ENCODE peak calls at places on chromosomes 5 and 9, in four cellular contexts. C, U, V and A are unnamed samples.

GRCh38 chr5:153756540-153756939 is 266.1 kb downstream of the GRIA1 start:
- DNase-seq in C (no peak), U (no peak), V (peak), A (no peak)

GRCh38 chr9:8365029-8365428 is 565.5 kb upstream of the DMAC1 start:
- DNase-seq in C (no peak), U (peak), V (peak), A (no peak)

GRCh38 chr9:132059351-132059750 is 20.3 kb downstream of the MED27 start:
- DNase-seq in C (peak), U (no peak), V (no peak), A (no peak)

GRCh38 chr5:132060501-132061161 is at the start of gene IL3:
- DNase-seq in C (no peak), U (no peak), V (no peak), A (no peak)

GRCh38 chr5:171907731-171908343 is 98.6 kb downstream of the FBXW11 start:
- DNase-seq in C (no peak), U (peak), V (peak), A (peak)

GRCh38 chr9:107737987-107738743 is 248.6 kb upstream of the KLF4 start:
- DNase-seq in C (peak), U (no peak), V (no peak), A (peak)

GRCh38 chr9:81871695-81872094 is 56.5 kb upstream of the SPATA31D4 start:
- DNase-seq in C (no peak), U (peak), V (peak), A (no peak)

GRCh38 chr9:130244548-130245165 is 20.9 kb upstream of the HMCN2 start:
- DNase-seq in C (no peak), U (no peak), V (no peak), A (no peak)

GRCh38 chr9:89593776-89594427 is 10.9 kb upstream of the GADD45G start:
- DNase-seq in C (no peak), U (peak), V (peak), A (no peak)

GRCh38 chr5:109942646-109943045 is 252.9 kb downstream of the MAN2A1 start:
- DNase-seq in C (no peak), U (no peak), V (no peak), A (no peak)

GRCh38 chr5:95471922-95472321 is 80.8 kb downstream of the FAM81B start:
- DNase-seq in C (no peak), U (peak), V (peak), A (no peak)

GRCh38 chr9:122835313-122835731 is 6.9 kb upstream of the PDCL start:
- DNase-seq in C (no peak), U (peak), V (no peak), A (no peak)

GRCh38 chr5:127928053-127928452 is 155.5 kb upstream of the SLC12A2 start:
- DNase-seq in C (no peak), U (no peak), V (no peak), A (no peak)

GRCh38 chr5:140236896-140237598 is 62.1 kb downstream of the CYSTM1 start:
- DNase-seq in C (no peak), U (no peak), V (no peak), A (no peak)

GRCh38 chr5:5492087-5492933 is 69.8 kb downstream of the ICE1 start:
- DNase-seq in C (no peak), U (peak), V (peak), A (peak)

GRCh38 chr5:62778327-62779009 is 199.8 kb downstream of the LRRC70 start:
- DNase-seq in C (no peak), U (no peak), V (no peak), A (no peak)

GRCh38 chr9:38621434-38622082 is 1.2 kb upstream of the ANKRD18A start:
- DNase-seq in C (peak), U (no peak), V (no peak), A (no peak)

GRCh38 chr5:157464518-157465171 is 4.6 kb downstream of the NIPAL4 start:
- DNase-seq in C (no peak), U (peak), V (peak), A (no peak)

GRCh38 chr5:10295619-10296326 is 11.9 kb downstream of the CMBL start:
- DNase-seq in C (no peak), U (no peak), V (peak), A (no peak)

GRCh38 chr5:74641778-74642542 is 1.4 kb upstream of the ENC1 start:
- DNase-seq in C (peak), U (peak), V (peak), A (no peak)

GRCh38 chr9:5698810-5699556 is 70.1 kb downstream of the RIC1 start:
- DNase-seq in C (no peak), U (no peak), V (no peak), A (no peak)

GRCh38 chr5:148834689-148835088 is 8.3 kb downstream of the ADRB2 start:
- DNase-seq in C (no peak), U (no peak), V (no peak), A (no peak)

GRCh38 chr9:110255064-110255416 is 1.3 kb downstream of the TXN start:
- DNase-seq in C (peak), U (no peak), V (no peak), A (no peak)

GRCh38 chr5:157801-158200 is 33.5 kb upstream of the LRRC14B start:
- DNase-seq in C (no peak), U (no peak), V (no peak), A (no peak)

GRCh38 chr9:89864257-89864656 is 259.4 kb downstream of the GADD45G start:
- DNase-seq in C (no peak), U (no peak), V (no peak), A (no peak)